ENCODE peak calls at places on chromosomes 3 and 15, in seven cellular contexts. U, Z, I, W, A, P and F are unnamed samples.

GRCh38 chr15:83422090-83422489 is 25.1 kb upstream of the SH3GL3 start:
- DNase-seq in U (no peak), Z (no peak), I (no peak), W (no peak), A (no peak), P (no peak), F (no peak)

GRCh38 chr15:51053571-51053970 is 41.1 kb downstream of the TNFAIP8L3 start:
- DNase-seq in U (no peak), Z (no peak), I (no peak), W (no peak), A (no peak), P (no peak), F (no peak)

GRCh38 chr3:179450901-179451334 is 352 bp downstream of the GNB4 start:
- DNase-seq in U (peak), Z (no peak), I (no peak), W (peak), A (no peak), P (peak), F (no peak)

GRCh38 chr3:144771401-144771870 is 799.8 kb downstream of the DIPK2A start:
- DNase-seq in U (no peak), Z (no peak), I (no peak), W (no peak), A (no peak), P (no peak), F (no peak)

GRCh38 chr15:58731756-58732535 is 17.6 kb downstream of the ADAM10 start:
- DNase-seq in U (peak), Z (no peak), I (no peak), W (peak), A (no peak), P (peak), F (peak)

GRCh38 chr3:162777118-162777517 is 1280.5 kb downstream of the OTOL1 start:
- DNase-seq in U (no peak), Z (no peak), I (no peak), W (no peak), A (no peak), P (no peak), F (no peak)

GRCh38 chr3:194447161-194447560 is 39.6 kb downstream of the ATP13A3 start:
- DNase-seq in U (no peak), Z (no peak), I (no peak), W (no peak), A (no peak), P (no peak), F (peak)

GRCh38 chr3:23667536-23668429 is 138.0 kb upstream of the UBE2E1 start:
- DNase-seq in U (peak), Z (no peak), I (no peak), W (no peak), A (no peak), P (peak), F (no peak)

GRCh38 chr3:23601020-23601822 is 204.5 kb upstream of the UBE2E1 start:
- DNase-seq in U (peak), Z (no peak), I (no peak), W (no peak), A (no peak), P (peak), F (no peak)

GRCh38 chr3:183487046-183487445 is 58.6 kb upstream of the MCF2L2 start:
- DNase-seq in U (no peak), Z (peak), I (no peak), W (no peak), A (no peak), P (no peak), F (no peak)

GRCh38 chr3:183486472-183486871 is 58.1 kb upstream of the MCF2L2 start:
- DNase-seq in U (no peak), Z (peak), I (no peak), W (no peak), A (no peak), P (no peak), F (no peak)

GRCh38 chr3:183489455-183490210 is 61.2 kb upstream of the MCF2L2 start:
- DNase-seq in U (peak), Z (no peak), I (no peak), W (no peak), A (no peak), P (peak), F (no peak)

GRCh38 chr3:183488343-183488742 is 59.9 kb upstream of the MCF2L2 start:
- DNase-seq in U (no peak), Z (no peak), I (no peak), W (no peak), A (no peak), P (no peak), F (no peak)

GRCh38 chr3:183487896-183488295 is 59.5 kb upstream of the MCF2L2 start:
- DNase-seq in U (no peak), Z (no peak), I (no peak), W (no peak), A (no peak), P (no peak), F (no peak)
- H3K23ac ChIP-seq in U (no peak), Z (no peak), I (no peak), W (no peak), A (no peak), P (no peak), F (no peak)

GRCh38 chr3:157354254-157354653 is 82.4 kb upstream of the PTX3 start:
- DNase-seq in U (no peak), Z (no peak), I (no peak), W (no peak), A (no peak), P (no peak), F (no peak)

GRCh38 chr3:157353657-157354056 is 83.0 kb upstream of the PTX3 start:
- DNase-seq in U (no peak), Z (no peak), I (no peak), W (no peak), A (no peak), P (no peak), F (peak)

GRCh38 chr3:157354722-157355121 is 81.9 kb upstream of the PTX3 start:
- DNase-seq in U (peak), Z (no peak), I (no peak), W (peak), A (no peak), P (no peak), F (no peak)

GRCh38 chr3:157355276-157355675 is 81.4 kb upstream of the PTX3 start:
- DNase-seq in U (no peak), Z (no peak), I (no peak), W (no peak), A (no peak), P (no peak), F (no peak)

GRCh38 chr3:157351981-157352380 is 84.7 kb upstream of the PTX3 start:
- DNase-seq in U (no peak), Z (no peak), I (no peak), W (no peak), A (no peak), P (no peak), F (no peak)
- H3K23ac ChIP-seq in U (no peak), Z (no peak), I (no peak), W (no peak), A (no peak), P (no peak), F (no peak)

GRCh38 chr3:182964179-182964578 is 16.2 kb downstream of the DCUN1D1 start:
- DNase-seq in U (no peak), Z (no peak), I (no peak), W (no peak), A (no peak), P (no peak), F (no peak)
- H3K23ac ChIP-seq in U (no peak), Z (no peak), I (no peak), W (no peak), A (no peak), P (no peak), F (no peak)

GRCh38 chr3:115975796-115976195 is 352.5 kb downstream of the GAP43 start:
- DNase-seq in U (no peak), Z (no peak), I (no peak), W (no peak), A (no peak), P (no peak), F (no peak)
- H3K23ac ChIP-seq in U (no peak), Z (no peak), I (no peak), W (no peak), A (no peak), P (no peak), F (no peak)

GRCh38 chr3:96706517-96706916 is 107.9 kb upstream of the EPHA6 start:
- DNase-seq in U (no peak), Z (no peak), I (no peak), W (no peak), A (no peak), P (no peak), F (no peak)
- H3K23ac ChIP-seq in U (no peak), Z (no peak), I (no peak), W (no peak), A (no peak), P (no peak), F (no peak)

GRCh38 chr3:40020689-40021088 is 211.3 kb downstream of the MYRIP start:
- DNase-seq in U (no peak), Z (no peak), I (no peak), W (no peak), A (no peak), P (no peak), F (no peak)
- H3K23ac ChIP-seq in U (no peak), Z (no peak), I (no peak), W (no peak), A (no peak), P (no peak), F (no peak)

GRCh38 chr3:150877303-150877702 is 27.9 kb downstream of the MINDY4B start:
- DNase-seq in U (no peak), Z (no peak), I (no peak), W (no peak), A (no peak), P (peak), F (no peak)
- H3K23ac ChIP-seq in U (no peak), Z (no peak), I (no peak), W (no peak), A (no peak), P (no peak), F (no peak)

DNA sequence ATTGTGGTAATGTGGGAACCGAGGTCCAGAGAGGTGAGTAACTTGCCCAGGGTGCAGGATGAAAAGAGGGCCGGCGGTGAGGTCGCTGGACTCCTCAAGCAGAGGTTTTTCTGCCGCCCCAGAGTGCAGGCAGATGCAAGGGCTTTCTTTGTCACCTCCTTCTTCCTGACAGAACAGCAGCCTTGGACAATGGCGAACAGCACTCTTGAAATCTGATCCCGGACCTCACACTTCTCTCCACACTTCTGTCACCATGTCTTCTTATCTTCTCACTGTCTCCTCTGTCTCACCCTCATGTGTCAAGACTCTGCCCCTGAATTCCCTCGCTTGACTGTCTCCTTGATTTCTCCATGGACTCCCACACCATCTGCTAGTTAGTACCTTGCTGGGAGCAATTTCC is 15.4 kb upstream of the VPS8 start:
- DNase-seq in U (no peak), Z (no peak), I (no peak), W (peak), A (no peak), P (no peak), F (peak)
- H3K23ac ChIP-seq in U (no peak), Z (no peak), I (no peak), W (no peak), A (no peak), P (no peak), F (no peak)